ENCODE peak calls at places on chromosomes 6 and 20, in five cellular contexts. S, N, F, J and H are unnamed samples.

GRCh38 chr6:20286968-20287565 is 74.8 kb upstream of the MBOAT1 start:
- DNase-seq in S (no peak), N (no peak), F (no peak), J (no peak), H (no peak)

GRCh38 chr6:167487706-167488664 is 163.1 kb downstream of the TTLL2 start:
- DNase-seq in S (no peak), N (no peak), F (no peak), J (no peak), H (no peak)

GRCh38 chr20:31751126-31751525 is 12.0 kb downstream of the TPX2 start:
- DNase-seq in S (no peak), N (no peak), F (no peak), J (no peak), H (no peak)

GRCh38 chr6:56706981-56707726 is 64.5 kb upstream of the DST start:
- DNase-seq in S (no peak), N (no peak), F (no peak), J (no peak), H (no peak)

GRCh38 chr6:73675466-73676098 is 20.4 kb upstream of the CD109 start:
- DNase-seq in S (peak; percentile 58), N (peak; percentile 85), F (peak; percentile 84), J (peak; percentile 91), H (peak; percentile 75)

GRCh38 chr6:38034269-38034914 is 214.9 kb downstream of the ZFAND3 start:
- DNase-seq in S (no peak), N (no peak), F (peak; percentile 24), J (no peak), H (no peak)

GRCh38 chr6:106918128-106918527 is 56.4 kb downstream of the CD24 start:
- DNase-seq in S (no peak), N (no peak), F (no peak), J (no peak), H (no peak)

GRCh38 chr20:53757472-53757913 is 163.9 kb upstream of the ZNF217 start:
- DNase-seq in S (no peak), N (no peak), F (no peak), J (no peak), H (no peak)

GRCh38 chr6:169618526-169619490 is 83.0 kb downstream of the WDR27 start:
- DNase-seq in S (no peak), N (no peak), F (no peak), J (no peak), H (no peak)

GRCh38 chr6:170088349-170088951 is 202.4 kb downstream of the DLL1 start:
- DNase-seq in S (no peak), N (no peak), F (no peak), J (no peak), H (no peak)

GRCh38 chr6:3151705-3152104 is 5.6 kb downstream of the TUBB2A start:
- DNase-seq in S (no peak), N (no peak), F (no peak), J (no peak), H (no peak)

GRCh38 chr6:51885957-51886356 is 201.5 kb downstream of the PKHD1 start:
- DNase-seq in S (no peak), N (no peak), F (no peak), J (no peak), H (no peak)

GRCh38 chr20:8272758-8273157 is 140.7 kb downstream of the PLCB1 start:
- DNase-seq in S (no peak), N (no peak), F (no peak), J (no peak), H (no peak)

GRCh38 chr6:106056738-106057390 is 29.3 kb upstream of the PRDM1 start:
- DNase-seq in S (no peak), N (peak; percentile 17), F (no peak), J (no peak), H (peak; percentile 66)

GRCh38 chr20:63133481-63134091 is 82.3 kb downstream of the YTHDF1 start:
- DNase-seq in S (no peak), N (no peak), F (no peak), J (no peak), H (no peak)

GRCh38 chr20:23656372-23656771 is 18.6 kb upstream of the CST3 start:
- DNase-seq in S (peak; percentile 61), N (no peak), F (no peak), J (no peak), H (no peak)

GRCh38 chr6:144437105-144437504 is 152.0 kb downstream of the UTRN start:
- DNase-seq in S (no peak), N (no peak), F (no peak), J (no peak), H (no peak)

GRCh38 chr6:38208028-38208427 is 388.5 kb downstream of the ZFAND3 start:
- DNase-seq in S (no peak), N (no peak), F (no peak), J (no peak), H (no peak)

GRCh38 chr6:152146385-152146784 is 338.9 kb downstream of the ESR1 start:
- DNase-seq in S (no peak), N (no peak), F (peak; percentile 14), J (no peak), H (no peak)

GRCh38 chr6:571892-572291 is 85.0 kb downstream of the HUS1B start:
- DNase-seq in S (no peak), N (no peak), F (no peak), J (no peak), H (no peak)

GRCh38 chr6:20705741-20706140 is 171.5 kb downstream of the CDKAL1 start:
- DNase-seq in S (no peak), N (no peak), F (no peak), J (no peak), H (no peak)

GRCh38 chr20:39853664-39854063 is 835.4 kb downstream of the MAFB start:
- DNase-seq in S (no peak), N (no peak), F (no peak), J (peak; percentile 55), H (no peak)

GRCh38 chr6:143504369-143504768 is 7.2 kb downstream of the FUCA2 start:
- DNase-seq in S (no peak), N (no peak), F (no peak), J (no peak), H (no peak)

GRCh38 chr6:43695078-43695966 is 7.7 kb upstream of the MRPS18A start:
- DNase-seq in S (no peak), N (peak; percentile 59), F (no peak), J (no peak), H (peak; percentile 51)

GRCh38 chr20:1508576-1508975 is 17.4 kb upstream of the SIRPB2 start:
- DNase-seq in S (no peak), N (no peak), F (no peak), J (no peak), H (no peak)

GRCh38 chr6:129113637-129114036 is 230.7 kb downstream of the LAMA2 start:
- DNase-seq in S (no peak), N (no peak), F (no peak), J (no peak), H (no peak)

GRCh38 chr6:169035381-169036280 is 218.0 kb downstream of the THBS2 start:
- DNase-seq in S (no peak), N (peak; percentile 53), F (no peak), J (no peak), H (no peak)

GRCh38 chr6:292506-293184 is 358 bp downstream of the DUSP22 start:
- DNase-seq in S (peak; percentile 85), N (peak; percentile 66), F (peak; percentile 48), J (no peak), H (peak; percentile 52)

GRCh38 chr20:28562510-28562898 is 2695.0 kb upstream of the DEFB115 start:
- DNase-seq in S (no peak), N (no peak), F (peak; percentile 84), J (no peak), H (no peak)

GRCh38 chr6:37077459-37078296 is 72.2 kb downstream of the FGD2 start:
- DNase-seq in S (peak; percentile 91), N (peak; percentile 79), F (no peak), J (peak; percentile 14), H (no peak)

GRCh38 chr6:168007592-168008338 is 10.3 kb downstream of the KIF25 start:
- DNase-seq in S (no peak), N (no peak), F (peak; percentile 96), J (no peak), H (peak; percentile 91)

GRCh38 chr6:147459772-147460171 is 48.7 kb upstream of the SAMD5 start:
- DNase-seq in S (no peak), N (no peak), F (no peak), J (no peak), H (no peak)

GRCh38 chr6:142356271-142356938 is 54.6 kb downstream of the ADGRG6 start:
- DNase-seq in S (no peak), N (no peak), F (no peak), J (no peak), H (no peak)

GRCh38 chr6:97586344-97586743 is 303.3 kb upstream of the MMS22L start:
- DNase-seq in S (no peak), N (no peak), F (peak; percentile 20), J (no peak), H (no peak)